ENCODE peak calls at places on chromosomes 12 and 14, in five cellular contexts. X is astrocyte, S is WERI-Rb-1, M is retinal pigment epithelial cell, G is mesendoderm. N is an unnamed sample.

GRCh38 chr14:68217891-68218290 is 398.3 kb downstream of the RAD51B start:
- DNase-seq in M (no peak), S (no peak), G (no peak), X (no peak), N (no peak)

GRCh38 chr14:50941151-50941550 is 3.1 kb downstream of the PYGL start:
- DNase-seq in X (peak; percentile 92), S (no peak), M (no peak), G (no peak), N (no peak)

GRCh38 chr12:45615268-45615667 is 114.2 kb upstream of the ARID2 start:
- DNase-seq in S (no peak), X (peak; percentile 71), G (no peak), M (no peak), N (peak; percentile 47)

GRCh38 chr12:114767906-114768697 is 84.1 kb upstream of the TBX3 start:
- DNase-seq in X (no peak), M (no peak), S (no peak), G (no peak), N (peak; percentile 49)

GRCh38 chr14:71463807-71464206 is 468.4 kb upstream of the RGS6 start:
- DNase-seq in S (no peak), G (no peak), X (no peak), M (no peak), N (no peak)

GRCh38 chr12:14619731-14620501 is 52.2 kb upstream of the PLBD1 start:
- DNase-seq in S (no peak), X (no peak), M (no peak), G (peak; percentile 40), N (no peak)

GRCh38 chr12:5921966-5922365 is 23.1 kb downstream of the ANO2 start:
- DNase-seq in X (no peak), S (no peak), M (no peak), G (no peak), N (no peak)

GRCh38 chr12:83758889-83759631 is 1072.4 kb downstream of the TMTC2 start:
- DNase-seq in X (no peak), M (no peak), G (no peak), S (no peak), N (no peak)

GRCh38 chr14:23483216-23483854 is 13.8 kb downstream of the NGDN start:
- DNase-seq in G (peak; percentile 79), X (no peak), S (peak; percentile 85), M (no peak), N (peak; percentile 14)

GRCh38 chr12:2489266-2489665 is 305.5 kb upstream of the FKBP4 start:
- DNase-seq in S (peak; percentile 95), M (no peak), G (peak; percentile 52), X (no peak), N (no peak)

GRCh38 chr14:71595441-71595840 is 336.8 kb upstream of the RGS6 start:
- DNase-seq in S (no peak), X (no peak), G (no peak), M (no peak), N (no peak)

GRCh38 chr14:68231832-68232642 is 412.5 kb downstream of the RAD51B start:
- DNase-seq in G (no peak), X (peak; percentile 52), M (no peak), S (no peak), N (peak; percentile 76)

GRCh38 chr14:24310666-24311604 is at the start of gene LTB4R:
- DNase-seq in X (peak; percentile 72), M (peak; percentile 45), S (no peak), G (no peak), N (peak; percentile 82)

GRCh38 chr14:22478247-22478646 is 110.8 kb downstream of the DAD1 start:
- DNase-seq in M (no peak), G (no peak), X (no peak), S (peak; percentile 48), N (no peak)

GRCh38 chr14:92794547-92794941 is 439 bp downstream of the GOLGA5 start:
- DNase-seq in G (peak; percentile 37), X (peak; percentile 14), M (no peak), S (no peak), N (no peak)

GRCh38 chr12:3233813-3234212 is 156.6 kb downstream of the TSPAN9 start:
- DNase-seq in S (no peak), X (no peak), G (no peak), M (no peak), N (no peak)

GRCh38 chr14:93100570-93100969 is 15.2 kb downstream of the ITPK1 start:
- DNase-seq in X (no peak), S (peak; percentile 26), M (no peak), G (peak; percentile 53), N (no peak)

GRCh38 chr12:24931666-24932405 is 17.1 kb downstream of the BCAT1 start:
- DNase-seq in S (no peak), G (no peak), X (no peak), M (no peak), N (no peak)

GRCh38 chr12:12939888-12940287 is 12.1 kb downstream of the GPRC5D start:
- DNase-seq in S (no peak), M (no peak), G (no peak), X (no peak), N (no peak)

GRCh38 chr12:52631676-52632459 is 13.5 kb upstream of the KRT73 start:
- DNase-seq in G (no peak), M (no peak), X (no peak), S (no peak), N (no peak)

GRCh38 chr14:22483863-22484593 is 105.0 kb downstream of the DAD1 start:
- DNase-seq in M (no peak), S (no peak), G (no peak), X (no peak), N (no peak)

GRCh38 chr14:28774764-28775738 is 8.5 kb downstream of the FOXG1 start:
- DNase-seq in G (no peak), S (no peak), X (no peak), M (no peak), N (no peak)
- H3K4me3 ChIP-seq in G (no peak overlapping the region), S (no peak overlapping the region), X (peak overlapping the region; percentile 17), M (no peak overlapping the region), N (no peak overlapping the region)

DNA sequence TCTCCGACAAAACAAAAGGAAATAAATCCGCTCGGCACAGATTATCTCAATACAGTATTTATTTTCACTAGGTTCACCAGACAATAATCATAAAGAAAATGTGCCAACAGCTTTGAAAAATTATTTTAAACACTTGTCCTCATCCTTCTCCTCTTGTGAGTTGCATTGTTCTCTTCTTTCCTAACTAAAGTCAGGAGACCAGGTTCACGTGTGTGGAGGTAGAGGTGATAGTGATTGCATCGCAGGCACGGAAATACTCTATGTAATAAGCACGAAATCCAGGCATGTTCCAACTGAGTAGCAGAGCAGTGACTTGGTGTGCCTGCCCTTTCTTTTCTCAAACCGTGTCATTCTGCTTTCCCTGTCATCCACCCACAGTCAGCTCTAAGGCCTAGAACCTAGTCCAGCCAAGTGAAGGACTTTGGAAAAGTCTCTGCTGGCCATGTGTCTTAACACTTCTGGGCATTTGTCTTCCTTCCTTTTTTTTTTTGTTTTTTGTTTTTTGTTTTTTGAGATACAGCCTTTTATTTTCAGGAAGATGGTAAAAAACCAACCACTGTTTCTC is 939 bp upstream of the SEL1L start:
- DNase-seq in M (no peak), G (no peak), S (no peak), X (no peak), N (no peak)
- H3K4me3 ChIP-seq in M (no peak overlapping the region), G (no peak overlapping the region), S (peak overlapping the region; percentile 90), X (no peak overlapping the region), N (no peak overlapping the region)

GRCh38 chr12:104632724-104633181 is 176.0 kb downstream of the CHST11 start:
- DNase-seq in S (peak; percentile 30), M (no peak), X (peak; percentile 76), G (no peak), N (peak; percentile 80)
- H3K4me3 ChIP-seq in S (no peak overlapping the region), M (no peak overlapping the region), X (no peak overlapping the region), G (no peak overlapping the region), N (peak overlapping the region; percentile 2)

GRCh38 chr12:51219345-51219744 is 1.5 kb upstream of the POU6F1 start:
- DNase-seq in S (no peak), X (no peak), G (no peak), M (no peak), N (no peak)

GRCh38 chr12:51224625-51225024 is 6.8 kb upstream of the POU6F1 start:
- DNase-seq in X (no peak), S (no peak), M (no peak), G (no peak), N (no peak)

GRCh38 chr12:51225800-51226199 is 7.9 kb upstream of the POU6F1 start:
- DNase-seq in M (no peak), X (no peak), S (no peak), G (no peak), N (no peak)

GRCh38 chr12:51218607-51219161 is 822 bp upstream of the POU6F1 start:
- DNase-seq in X (no peak), M (no peak), G (peak; percentile 59), S (peak; percentile 62), N (no peak)

DNA sequence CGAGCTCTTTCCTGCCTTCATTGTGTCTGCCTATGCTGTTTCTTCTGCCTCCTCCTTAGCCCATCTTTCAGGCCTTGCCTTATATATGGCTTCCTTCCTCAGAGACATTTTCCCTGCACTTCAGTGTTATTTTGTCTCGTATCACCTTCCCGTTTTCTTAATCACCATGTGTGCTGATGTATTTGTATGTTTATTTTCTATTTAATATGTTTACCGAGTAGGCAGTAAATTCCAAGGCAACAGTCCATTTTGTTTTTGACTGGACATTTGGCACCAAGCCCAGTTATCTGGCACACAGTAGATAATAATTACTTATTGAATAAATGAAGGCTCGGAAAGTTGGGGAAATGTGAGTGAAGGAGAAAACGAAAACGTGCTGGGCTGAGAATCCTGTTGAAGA is 4.6 kb upstream of the POU6F1 start:
- DNase-seq in G (no peak), M (no peak), S (no peak), X (no peak), N (no peak)
- H3K4me3 ChIP-seq in G (no peak overlapping the region), M (no peak overlapping the region), S (no peak overlapping the region), X (no peak overlapping the region), N (no peak overlapping the region)

GRCh38 chr12:121766290-121767039 is 27.0 kb downstream of the RHOF start:
- DNase-seq in S (no peak), M (no peak), X (no peak), G (no peak), N (no peak)

GRCh38 chr12:121762269-121762668 is 31.2 kb downstream of the RHOF start:
- DNase-seq in M (peak; percentile 47), X (peak; percentile 34), G (peak; percentile 46), S (no peak), N (no peak)

GRCh38 chr12:121764808-121765207 is 28.7 kb downstream of the RHOF start:
- DNase-seq in M (no peak), S (no peak), X (no peak), G (no peak), N (no peak)

GRCh38 chr12:121767525-121768016 is 25.9 kb downstream of the RHOF start:
- DNase-seq in S (peak; percentile 58), M (peak; percentile 84), G (no peak), X (peak; percentile 83), N (peak; percentile 80)

GRCh38 chr12:121765573-121765972 is 27.9 kb downstream of the RHOF start:
- DNase-seq in G (peak; percentile 85), X (peak; percentile 92), S (peak; percentile 86), M (peak; percentile 50), N (peak; percentile 72)
- H3K4me3 ChIP-seq in G (no peak overlapping the region), X (no peak overlapping the region), S (no peak overlapping the region), M (no peak overlapping the region), N (no peak overlapping the region)

N was measured in fibroblast of pulmonary artery.